ENCODE peak calls at places on chromosomes 2 and 18, in eight cellular contexts. N is SJSA1, Y is transverse colon, D is stomach, M is A549, Z is thyroid gland, F is suprapubic skin, R is mesendoderm. C is an unnamed sample.
A peak's percentile ranks its signal among the peaks of the same experiment; 100 is the strongest.

GRCh38 chr2:60934153-60934722 is 52.9 kb downstream of the REL start:
- DNase-seq in N (no peak), Y (no peak), D (no peak), M (no peak), Z (no peak), F (no peak), R (no peak), C (no peak)

GRCh38 chr2:162243305-162243693 is at the start of gene FAP:
- DNase-seq in N (peak; percentile 73), Y (no peak), D (no peak), M (no peak), Z (no peak), F (no peak), R (no peak), C (no peak)

GRCh38 chr2:238504181-238504711 is 77.5 kb downstream of the ASB1 start:
- DNase-seq in N (no peak), Y (no peak), D (no peak), M (no peak), Z (no peak), F (peak; percentile 31), R (no peak), C (no peak)

GRCh38 chr18:46019956-46020355 is 52.1 kb downstream of the PSTPIP2 start:
- DNase-seq in N (no peak), Y (no peak), D (no peak), M (no peak), Z (no peak), F (no peak), R (peak; percentile 29), C (no peak)

GRCh38 chr2:64913357-64913869 is 75.8 kb upstream of the SLC1A4 start:
- DNase-seq in N (no peak), Y (peak; percentile 52), D (peak; percentile 35), M (no peak), Z (no peak), F (no peak), R (peak; percentile 79), C (no peak)

GRCh38 chr2:109264595-109265328 is 135.8 kb downstream of the SH3RF3 start:
- DNase-seq in N (no peak), Y (no peak), D (no peak), M (no peak), Z (peak; percentile 71), F (peak; percentile 34), R (no peak), C (no peak)

GRCh38 chr2:71298914-71299313 is 32.7 kb upstream of the ZNF638 start:
- DNase-seq in N (no peak), Y (no peak), D (no peak), M (no peak), Z (no peak), F (no peak), R (no peak), C (no peak)

GRCh38 chr18:61998957-61999356 is 106.2 kb upstream of the RNF152 start:
- DNase-seq in N (peak; percentile 87), Y (no peak), D (no peak), M (no peak), Z (no peak), F (no peak), R (peak; percentile 47), C (no peak)

GRCh38 chr2:44100351-44100750 is 68.3 kb upstream of the PPM1B start:
- DNase-seq in N (peak; percentile 60), Y (peak; percentile 40), D (peak; percentile 38), M (peak; percentile 15), Z (peak; percentile 10), F (no peak), R (no peak), C (no peak)

GRCh38 chr18:62523631-62524442 is 1.0 kb downstream of the ZCCHC2 start:
- DNase-seq in N (peak; percentile 58), Y (peak; percentile 48), D (peak; percentile 59), M (peak; percentile 6), Z (peak; percentile 68), F (peak; percentile 84), R (peak; percentile 77), C (peak; percentile 25)

GRCh38 chr2:73827018-73827417 is 1.7 kb upstream of the STAMBP start:
- DNase-seq in N (no peak), Y (no peak), D (no peak), M (peak; percentile 32), Z (no peak), F (no peak), R (no peak), C (no peak)

GRCh38 chr18:24590946-24591345 is 130.5 kb downstream of the HRH4 start:
- DNase-seq in N (no peak), Y (no peak), D (no peak), M (no peak), Z (no peak), F (no peak), R (no peak), C (no peak)

GRCh38 chr18:69935319-69936190 is 12.1 kb downstream of the CD226 start:
- DNase-seq in N (peak; percentile 39), Y (peak; percentile 51), D (peak; percentile 54), M (no peak), Z (peak; percentile 18), F (no peak), R (peak; percentile 96), C (no peak)

GRCh38 chr2:224284134-224284946 is 117.6 kb downstream of the FAM124B start:
- DNase-seq in N (peak; percentile 52), Y (peak; percentile 11), D (no peak), M (peak; percentile 10), Z (no peak), F (no peak), R (peak; percentile 79), C (peak; percentile 11)

GRCh38 chr18:37538526-37539205 is 26.9 kb downstream of the CELF4 start:
- DNase-seq in N (no peak), Y (no peak), D (no peak), M (no peak), Z (no peak), F (no peak), R (peak; percentile 40), C (no peak)

GRCh38 chr18:35528749-35529274 is 31.1 kb upstream of the INO80C start:
- DNase-seq in N (no peak), Y (no peak), D (no peak), M (no peak), Z (no peak), F (no peak), R (no peak), C (no peak)

GRCh38 chr2:174436351-174436750 is 40.8 kb downstream of the SCRN3 start:
- DNase-seq in N (peak; percentile 5), Y (no peak), D (no peak), M (no peak), Z (no peak), F (no peak), R (no peak), C (no peak)

GRCh38 chr2:230893881-230894781 is 29.4 kb downstream of the ITM2C start:
- DNase-seq in N (peak; percentile 25), Y (peak; percentile 23), D (no peak), M (no peak), Z (peak; percentile 47), F (no peak), R (no peak), C (peak; percentile 2)

GRCh38 chr2:212530991-212531390 is 7.6 kb downstream of the ERBB4 start:
- DNase-seq in N (no peak), Y (no peak), D (no peak), M (no peak), Z (no peak), F (no peak), R (no peak), C (no peak)
- H3K4me3 ChIP-seq in N (no peak overlapping the region), Y (no peak overlapping the region), D (no peak overlapping the region), M (no peak overlapping the region), Z (no peak overlapping the region), F (no peak overlapping the region), R (no peak overlapping the region), C (no peak overlapping the region)

GRCh38 chr2:130342020-130342532 is 621 bp upstream of the IMP4 start:
- DNase-seq in N (peak; percentile 96), Y (peak; percentile 92), D (peak; percentile 91), M (peak; percentile 89), Z (peak; percentile 94), F (peak; percentile 92), R (peak; percentile 99), C (peak; percentile 81)
- H3K4me1 ChIP-seq in N (peaks cover 29% of the 10 kb centered on the region), Y (peaks cover 21% of the 10 kb centered on the region), D (peaks cover 34% of the 10 kb centered on the region), M (peaks cover 20% of the 10 kb centered on the region), Z (peaks cover 20% of the 10 kb centered on the region), F (peaks cover 21% of the 10 kb centered on the region), R (no peaks in the 10 kb centered on the region), C (no peaks in the 10 kb centered on the region)

DNA sequence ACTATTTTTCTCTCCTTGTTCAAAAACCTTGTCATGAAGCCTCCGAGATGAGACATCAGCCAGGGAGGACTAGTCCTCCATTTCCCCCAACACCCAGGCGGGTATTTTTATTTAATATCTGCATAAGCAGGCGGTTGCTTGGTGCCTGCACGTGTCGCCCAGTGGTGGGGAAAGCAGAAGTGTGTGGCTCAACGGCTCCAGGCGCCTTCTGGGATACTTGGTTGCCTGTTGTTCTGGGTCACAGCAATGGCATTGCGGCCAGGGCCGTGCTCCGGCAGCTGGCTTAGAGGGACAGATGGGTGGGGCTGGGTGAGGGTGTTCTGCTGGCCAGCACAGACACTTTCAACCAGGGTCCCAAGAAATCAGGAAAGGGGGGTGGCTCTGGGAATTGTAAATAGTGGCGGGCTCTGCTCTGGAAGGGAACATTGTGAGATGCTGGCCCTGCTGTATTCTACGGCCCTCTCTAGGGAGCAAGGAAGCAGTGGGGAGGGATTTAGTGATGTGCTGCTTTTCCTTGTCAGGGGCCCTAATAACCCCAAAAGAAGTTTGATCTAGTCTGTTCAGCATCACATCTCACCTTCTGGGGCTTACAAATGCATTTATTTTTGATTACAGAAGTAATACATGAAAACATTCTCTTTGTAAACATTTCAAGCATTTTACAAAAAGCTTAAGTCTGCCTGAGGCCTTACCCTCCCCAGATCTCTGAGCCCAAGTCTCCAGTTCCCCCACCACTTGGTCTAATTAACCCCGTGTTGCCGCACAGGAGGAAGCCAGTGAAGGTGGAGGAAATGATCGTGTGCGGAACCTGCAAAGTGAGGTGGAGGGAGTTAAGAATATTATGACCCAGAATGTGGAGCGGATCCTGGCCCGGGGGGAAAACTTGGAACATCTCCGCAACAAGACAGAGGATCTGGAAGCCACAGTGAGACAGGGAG is 1.1 kb downstream of the VAMP8 start:
- DNase-seq in N (no peak), Y (peak; percentile 62), D (peak; percentile 63), M (no peak), Z (peak; percentile 48), F (no peak), R (peak; percentile 56), C (no peak)
- H3K4me3 ChIP-seq in N (no peak overlapping the region), Y (peak overlapping the region; percentile 4), D (peak overlapping the region; percentile 60), M (no peak overlapping the region), Z (peak overlapping the region; percentile 33), F (peak overlapping the region; percentile 56), R (peak overlapping the region; percentile 15), C (no peak overlapping the region)

GRCh38 chr2:74836675-74837401 is 2.9 kb downstream of the HK2 start:
- DNase-seq in N (no peak), Y (no peak), D (no peak), M (no peak), Z (peak; percentile 60), F (no peak), R (peak; percentile 64), C (no peak)
- H3K4me1 ChIP-seq in N (peaks cover 23% of the 10 kb centered on the region), Y (peaks cover 17% of the 10 kb centered on the region), D (peaks cover 42% of the 10 kb centered on the region), M (peaks cover 7% of the 10 kb centered on the region), Z (peaks cover 18% of the 10 kb centered on the region), F (peaks cover 24% of the 10 kb centered on the region), R (peaks cover 10% of the 10 kb centered on the region), C (no peaks in the 10 kb centered on the region)

C was measured in BE2C.